ENCODE peak calls at places on chromosome 2, in five cellular contexts. One of them, this sample, is unnamed.

GRCh38 chr2:120745420-120746178 is 9.9 kb downstream of the GLI2 start:
- DNase-seq in anterior cingulate cortex: no peak
- DNase-seq in fibroblast of lung: no peak
- DNase-seq in amniotic stem cell: no peak
- DNase-seq in ovary: no peak
- DNase-seq in this sample: no peak

GRCh38 chr2:120344991-120345975 is 653 bp upstream of the INHBB start:
- DNase-seq in amniotic stem cell: no peak
- DNase-seq in anterior cingulate cortex: no peak
- DNase-seq in ovary: no peak
- DNase-seq in fibroblast of lung: peak; percentile 18
- DNase-seq in this sample: no peak

GRCh38 chr2:218021536-218022071 is 18.8 kb upstream of the TNS1 start:
- DNase-seq in fibroblast of lung: no peak
- DNase-seq in ovary: peak; percentile 13
- DNase-seq in anterior cingulate cortex: no peak
- DNase-seq in amniotic stem cell: no peak
- DNase-seq in this sample: no peak

GRCh38 chr2:9793918-9794717 is 49.2 kb upstream of the TAF1B start:
- DNase-seq in anterior cingulate cortex: no peak
- DNase-seq in amniotic stem cell: no peak
- DNase-seq in fibroblast of lung: no peak
- DNase-seq in ovary: no peak
- DNase-seq in this sample: no peak

GRCh38 chr2:192877159-192877558 is 682.4 kb upstream of the TMEFF2 start:
- DNase-seq in anterior cingulate cortex: no peak
- DNase-seq in ovary: no peak
- DNase-seq in amniotic stem cell: no peak
- DNase-seq in fibroblast of lung: no peak
- DNase-seq in this sample: no peak

GRCh38 chr2:131588152-131588873 is 60.6 kb downstream of the CCDC74A start:
- DNase-seq in amniotic stem cell: no peak
- DNase-seq in ovary: no peak
- DNase-seq in anterior cingulate cortex: no peak
- DNase-seq in fibroblast of lung: no peak
- DNase-seq in this sample: no peak

GRCh38 chr2:112073875-112074274 is 18.8 kb downstream of the TMEM87B start:
- DNase-seq in amniotic stem cell: no peak
- DNase-seq in ovary: no peak
- DNase-seq in fibroblast of lung: peak; percentile 32
- DNase-seq in anterior cingulate cortex: no peak
- DNase-seq in this sample: no peak

GRCh38 chr2:190791347-190791982 is 89.2 kb upstream of the GLS start:
- DNase-seq in anterior cingulate cortex: no peak
- DNase-seq in amniotic stem cell: no peak
- DNase-seq in ovary: peak; percentile 43
- DNase-seq in fibroblast of lung: peak; percentile 91
- DNase-seq in this sample: no peak

GRCh38 chr2:109171444-109172334 is 42.7 kb downstream of the SH3RF3 start:
- DNase-seq in anterior cingulate cortex: no peak
- DNase-seq in fibroblast of lung: peak; percentile 97
- DNase-seq in amniotic stem cell: peak; percentile 90
- DNase-seq in ovary: peak; percentile 71
- DNase-seq in this sample: no peak

GRCh38 chr2:96832751-96833507 is 10.9 kb downstream of the ANKRD23 start:
- DNase-seq in ovary: peak; percentile 85
- DNase-seq in fibroblast of lung: peak; percentile 42
- DNase-seq in anterior cingulate cortex: no peak
- DNase-seq in amniotic stem cell: no peak
- DNase-seq in this sample: no peak

GRCh38 chr2:62197609-62198236 is 1.8 kb downstream of the B3GNT2 start:
- DNase-seq in amniotic stem cell: no peak
- DNase-seq in ovary: peak; percentile 26
- DNase-seq in fibroblast of lung: no peak
- DNase-seq in anterior cingulate cortex: no peak
- DNase-seq in this sample: peak; percentile 5

GRCh38 chr2:196544906-196545433 is 94.5 kb upstream of the CCDC150 start:
- DNase-seq in anterior cingulate cortex: no peak
- DNase-seq in amniotic stem cell: no peak
- DNase-seq in ovary: no peak
- DNase-seq in fibroblast of lung: peak; percentile 10
- DNase-seq in this sample: no peak

GRCh38 chr2:150003539-150003938 is 416.0 kb upstream of the MMADHC start:
- DNase-seq in anterior cingulate cortex: no peak
- DNase-seq in ovary: no peak
- DNase-seq in amniotic stem cell: no peak
- DNase-seq in fibroblast of lung: no peak
- DNase-seq in this sample: no peak

GRCh38 chr2:109031481-109032228 is 42.6 kb upstream of the EDAR start:
- DNase-seq in ovary: peak; percentile 22
- DNase-seq in amniotic stem cell: no peak
- DNase-seq in fibroblast of lung: peak; percentile 45
- DNase-seq in anterior cingulate cortex: no peak
- DNase-seq in this sample: no peak

GRCh38 chr2:239252433-239253200 is 148.2 kb downstream of the HDAC4 start:
- DNase-seq in fibroblast of lung: no peak
- DNase-seq in ovary: peak; percentile 60
- DNase-seq in amniotic stem cell: no peak
- DNase-seq in anterior cingulate cortex: no peak
- DNase-seq in this sample: no peak

GRCh38 chr2:234292205-234292954 is 204.5 kb downstream of the ARL4C start:
- DNase-seq in anterior cingulate cortex: no peak
- DNase-seq in amniotic stem cell: no peak
- DNase-seq in ovary: no peak
- DNase-seq in fibroblast of lung: peak; percentile 83
- DNase-seq in this sample: no peak

GRCh38 chr2:38533180-38533579 is 69.5 kb downstream of the HNRNPLL start:
- DNase-seq in amniotic stem cell: no peak
- DNase-seq in ovary: no peak
- DNase-seq in fibroblast of lung: no peak
- DNase-seq in anterior cingulate cortex: no peak
- DNase-seq in this sample: no peak

GRCh38 chr2:226031078-226031937 is 631.8 kb downstream of the NYAP2 start:
- DNase-seq in amniotic stem cell: peak; percentile 21
- DNase-seq in ovary: peak; percentile 53
- DNase-seq in anterior cingulate cortex: peak; percentile 41
- DNase-seq in fibroblast of lung: peak; percentile 80
- DNase-seq in this sample: peak; percentile 37

GRCh38 chr2:149894760-149895159 is 307.2 kb upstream of the MMADHC start:
- DNase-seq in amniotic stem cell: no peak
- DNase-seq in ovary: no peak
- DNase-seq in anterior cingulate cortex: no peak
- DNase-seq in fibroblast of lung: peak; percentile 86
- DNase-seq in this sample: no peak

GRCh38 chr2:172234716-172235661 is 132.3 kb upstream of the DLX2 start:
- DNase-seq in ovary: no peak
- DNase-seq in fibroblast of lung: no peak
- DNase-seq in anterior cingulate cortex: no peak
- DNase-seq in amniotic stem cell: no peak
- DNase-seq in this sample: no peak

GRCh38 chr2:234405472-234405871 is 91.4 kb downstream of the ARL4C start:
- DNase-seq in amniotic stem cell: no peak
- DNase-seq in ovary: no peak
- DNase-seq in fibroblast of lung: no peak
- DNase-seq in anterior cingulate cortex: no peak
- DNase-seq in this sample: no peak

GRCh38 chr2:101820519-101820918 is 123.0 kb downstream of the MAP4K4 start:
- DNase-seq in fibroblast of lung: peak; percentile 88
- DNase-seq in ovary: no peak
- DNase-seq in anterior cingulate cortex: no peak
- DNase-seq in amniotic stem cell: peak; percentile 40
- DNase-seq in this sample: no peak

GRCh38 chr2:152542344-152542994 is 174.8 kb downstream of the PRPF40A start:
- DNase-seq in anterior cingulate cortex: no peak
- DNase-seq in fibroblast of lung: peak; percentile 25
- DNase-seq in ovary: no peak
- DNase-seq in amniotic stem cell: no peak
- DNase-seq in this sample: no peak

GRCh38 chr2:202831241-202831997 is 40.1 kb downstream of the ICA1L start:
- DNase-seq in fibroblast of lung: peak; percentile 60
- DNase-seq in amniotic stem cell: peak; percentile 45
- DNase-seq in ovary: peak; percentile 32
- DNase-seq in anterior cingulate cortex: no peak
- DNase-seq in this sample: no peak

GRCh38 chr2:240136013-240136670 is at the start of gene COPS9:
- DNase-seq in ovary: peak; percentile 78
- DNase-seq in anterior cingulate cortex: peak; percentile 54
- DNase-seq in fibroblast of lung: peak; percentile 88
- DNase-seq in amniotic stem cell: peak; percentile 48
- DNase-seq in this sample: peak; percentile 74

This sample was measured in substantia nigra.